ENCODE peak calls at places on chromosome 18, in seven cellular contexts. One of them, this sample, is unnamed.
A peak's percentile ranks its signal among the peaks of the same experiment; 100 is the strongest.

GRCh38 chr18:3254725-3255124 is 7.1 kb downstream of the MYL12A start:
- DNase-seq in AG04450: no peak
- DNase-seq in bronchial epithelial cell: no peak
- DNase-seq in KBM-7: no peak
- DNase-seq in amniotic epithelial cell: no peak
- DNase-seq in iris pigment epithelial cell: no peak
- DNase-seq in left ventricle myocardium inferior: no peak
- DNase-seq in this sample: no peak

GRCh38 chr18:21933931-21934765 is 193.6 kb downstream of the MIB1 start:
- DNase-seq in AG04450: no peak
- DNase-seq in bronchial epithelial cell: no peak
- DNase-seq in KBM-7: no peak
- DNase-seq in amniotic epithelial cell: no peak
- DNase-seq in iris pigment epithelial cell: no peak
- DNase-seq in left ventricle myocardium inferior: no peak
- DNase-seq in this sample: no peak

GRCh38 chr18:45890606-45891005 is 65.1 kb downstream of the SIGLEC15 start:
- DNase-seq in AG04450: no peak
- DNase-seq in bronchial epithelial cell: no peak
- DNase-seq in KBM-7: no peak
- DNase-seq in amniotic epithelial cell: no peak
- DNase-seq in iris pigment epithelial cell: no peak
- DNase-seq in left ventricle myocardium inferior: no peak
- DNase-seq in this sample: no peak

GRCh38 chr18:6672909-6673308 is 56.6 kb upstream of the ARHGAP28 start:
- DNase-seq in AG04450: no peak
- DNase-seq in bronchial epithelial cell: no peak
- DNase-seq in KBM-7: no peak
- DNase-seq in amniotic epithelial cell: peak; percentile 54
- DNase-seq in iris pigment epithelial cell: no peak
- DNase-seq in left ventricle myocardium inferior: no peak
- DNase-seq in this sample: no peak

GRCh38 chr18:8478166-8478967 is 130.9 kb upstream of the RAB12 start:
- DNase-seq in AG04450: peak; percentile 6
- DNase-seq in bronchial epithelial cell: peak; percentile 48
- DNase-seq in KBM-7: peak; percentile 52
- DNase-seq in amniotic epithelial cell: peak; percentile 30
- DNase-seq in iris pigment epithelial cell: peak; percentile 53
- DNase-seq in left ventricle myocardium inferior: peak; percentile 44
- DNase-seq in this sample: no peak

GRCh38 chr18:46109386-46109785 is 5.2 kb downstream of the HAUS1 start:
- DNase-seq in AG04450: no peak
- DNase-seq in bronchial epithelial cell: no peak
- DNase-seq in KBM-7: no peak
- DNase-seq in amniotic epithelial cell: no peak
- DNase-seq in iris pigment epithelial cell: no peak
- DNase-seq in left ventricle myocardium inferior: no peak
- DNase-seq in this sample: no peak

GRCh38 chr18:70041459-70042020 is 93.9 kb upstream of the CD226 start:
- DNase-seq in AG04450: no peak
- DNase-seq in bronchial epithelial cell: no peak
- DNase-seq in KBM-7: no peak
- DNase-seq in amniotic epithelial cell: peak; percentile 69
- DNase-seq in iris pigment epithelial cell: no peak
- DNase-seq in left ventricle myocardium inferior: no peak
- DNase-seq in this sample: no peak

GRCh38 chr18:79965119-79965902 is 868 bp downstream of the HSBP1L1 start:
- DNase-seq in AG04450: peak; percentile 55
- DNase-seq in bronchial epithelial cell: peak; percentile 79
- DNase-seq in KBM-7: peak; percentile 75
- DNase-seq in amniotic epithelial cell: peak; percentile 90
- DNase-seq in iris pigment epithelial cell: peak; percentile 91
- DNase-seq in left ventricle myocardium inferior: no peak
- DNase-seq in this sample: no peak

GRCh38 chr18:22433960-22434359 is 16.2 kb upstream of the CTAGE1 start:
- DNase-seq in AG04450: no peak
- DNase-seq in bronchial epithelial cell: peak; percentile 41
- DNase-seq in KBM-7: no peak
- DNase-seq in amniotic epithelial cell: peak; percentile 13
- DNase-seq in iris pigment epithelial cell: peak; percentile 69
- DNase-seq in left ventricle myocardium inferior: no peak
- DNase-seq in this sample: no peak

GRCh38 chr18:13147146-13147545 is 71.4 kb upstream of the LDLRAD4 start:
- DNase-seq in AG04450: no peak
- DNase-seq in bronchial epithelial cell: no peak
- DNase-seq in KBM-7: peak; percentile 66
- DNase-seq in amniotic epithelial cell: no peak
- DNase-seq in iris pigment epithelial cell: no peak
- DNase-seq in left ventricle myocardium inferior: no peak
- DNase-seq in this sample: no peak

GRCh38 chr18:22703883-22704626 is 229.1 kb upstream of the RBBP8 start:
- DNase-seq in AG04450: no peak
- DNase-seq in bronchial epithelial cell: peak; percentile 63
- DNase-seq in KBM-7: peak; percentile 47
- DNase-seq in amniotic epithelial cell: peak; percentile 73
- DNase-seq in iris pigment epithelial cell: peak; percentile 62
- DNase-seq in left ventricle myocardium inferior: no peak
- DNase-seq in this sample: no peak

This sample was measured in central memory CD8-positive, alpha-beta T cell.